ENCODE peak calls at places on chromosomes 3 and 15, in eight cellular contexts. K is A549; F is Peyer's patch; M is mesothelial cell of epicardium; S is iris pigment epithelial cell; A is GM04503; L is stimulated activated CD8-positive, alpha-beta memory T cell treated with anti-CD3 and anti-CD28 coated beads, Interleukin-15, amount 100 ng/mL, for 4 hours; Y is effector memory CD8-positive, alpha-beta T cell. V is an unnamed sample.

GRCh38 chr15:46685681-46686080 is 1031.6 kb upstream of the SEMA6D start:
- DNase-seq in K (no peak), F (no peak), M (no peak), S (no peak), A (no peak), L (no peak), Y (no peak), V (no peak)

GRCh38 chr3:120448707-120449650 is 1.8 kb downstream of the FSTL1 start:
- DNase-seq in K (no peak), F (no peak), M (no peak), S (peak), A (peak), L (no peak), Y (no peak), V (no peak)

GRCh38 chr15:66461917-66462316 is 35.6 kb downstream of the SNAPC5 start:
- DNase-seq in K (no peak), F (no peak), M (no peak), S (no peak), A (no peak), L (no peak), Y (no peak), V (no peak)

GRCh38 chr3:64462203-64463120 is 225.3 kb downstream of the ADAMTS9 start:
- DNase-seq in K (no peak), F (no peak), M (no peak), S (peak), A (peak), L (no peak), Y (no peak), V (no peak)

GRCh38 chr3:72629191-72629611 is 219.0 kb downstream of the SHQ1 start:
- DNase-seq in K (no peak), F (no peak), M (no peak), S (peak), A (no peak), L (no peak), Y (no peak), V (no peak)

GRCh38 chr3:185645596-185646381 is 59.7 kb downstream of the SENP2 start:
- DNase-seq in K (no peak), F (no peak), M (no peak), S (peak), A (no peak), L (no peak), Y (no peak), V (no peak)

GRCh38 chr15:30872341-30872748 is 31.4 kb upstream of the FAN1 start:
- DNase-seq in K (no peak), F (no peak), M (no peak), S (peak), A (no peak), L (no peak), Y (no peak), V (no peak)

GRCh38 chr3:53109822-53110771 is 20.1 kb downstream of the RFT1 start:
- DNase-seq in K (peak), F (peak), M (no peak), S (peak), A (peak), L (no peak), Y (no peak), V (peak)

GRCh38 chr15:29675791-29676301 is 146.4 kb downstream of the TJP1 start:
- DNase-seq in K (no peak), F (no peak), M (peak), S (no peak), A (no peak), L (no peak), Y (no peak), V (no peak)

GRCh38 chr15:101025896-101026631 is 106.9 kb downstream of the LRRK1 start:
- DNase-seq in K (no peak), F (peak), M (peak), S (no peak), A (no peak), L (no peak), Y (no peak), V (no peak)

GRCh38 chr3:120705851-120706582 is 24.0 kb upstream of the HGD start:
- DNase-seq in K (no peak), F (no peak), M (no peak), S (no peak), A (peak), L (no peak), Y (no peak), V (no peak)

GRCh38 chr15:91142097-91142744 is 42.2 kb downstream of the SV2B start:
- DNase-seq in K (peak), F (no peak), M (no peak), S (peak), A (no peak), L (no peak), Y (no peak), V (no peak)

GRCh38 chr15:77373441-77373840 is 46.5 kb downstream of the PEAK1 start:
- DNase-seq in K (no peak), F (no peak), M (no peak), S (no peak), A (no peak), L (no peak), Y (no peak), V (no peak)

GRCh38 chr15:38651328-38652038 is 86.9 kb upstream of the RASGRP1 start:
- DNase-seq in K (no peak), F (peak), M (no peak), S (no peak), A (no peak), L (no peak), Y (peak), V (no peak)

GRCh38 chr3:171784937-171785336 is 25.3 kb downstream of the PLD1 start:
- DNase-seq in K (no peak), F (no peak), M (no peak), S (no peak), A (no peak), L (no peak), Y (no peak), V (no peak)

GRCh38 chr3:61876797-61877196 is 315.4 kb downstream of the PTPRG start:
- DNase-seq in K (no peak), F (no peak), M (no peak), S (peak), A (peak), L (no peak), Y (no peak), V (no peak)

GRCh38 chr15:60392986-60393811 is 4.6 kb downstream of the ANXA2 start:
- DNase-seq in K (peak), F (no peak), M (no peak), S (peak), A (peak), L (no peak), Y (no peak), V (peak)

GRCh38 chr3:52248816-52249547 is 3.4 kb downstream of the PPM1M start:
- DNase-seq in K (no peak), F (no peak), M (no peak), S (no peak), A (no peak), L (no peak), Y (no peak), V (no peak)

GRCh38 chr15:74978503-74978902 is 16.9 kb upstream of the SCAMP5 start:
- DNase-seq in K (no peak), F (no peak), M (no peak), S (peak), A (no peak), L (no peak), Y (no peak), V (no peak)

GRCh38 chr15:74789171-74789627 is 7.3 kb downstream of the CSK start:
- DNase-seq in K (no peak), F (peak), M (no peak), S (no peak), A (no peak), L (no peak), Y (peak), V (no peak)

GRCh38 chr3:159733194-159733860 is 255.3 kb upstream of the IL12A start:
- DNase-seq in K (no peak), F (no peak), M (no peak), S (peak), A (peak), L (no peak), Y (no peak), V (no peak)

GRCh38 chr3:38521391-38521987 is 25.3 kb downstream of the EXOG start:
- DNase-seq in K (peak), F (peak), M (peak), S (peak), A (no peak), L (no peak), Y (peak), V (peak)

GRCh38 chr15:77685082-77685815 is 52.5 kb upstream of the LINGO1 start:
- DNase-seq in K (no peak), F (no peak), M (no peak), S (no peak), A (no peak), L (no peak), Y (no peak), V (no peak)

GRCh38 chr3:9862391-9863235 is 17.4 kb downstream of the CIDEC start:
- DNase-seq in K (peak), F (no peak), M (peak), S (peak), A (no peak), L (no peak), Y (no peak), V (no peak)

GRCh38 chr15:69576035-69576526 is 123.5 kb downstream of the RPLP1 start:
- DNase-seq in K (peak), F (peak), M (no peak), S (no peak), A (no peak), L (peak), Y (peak), V (no peak)

GRCh38 chr15:83287541-83288027 is 3.1 kb upstream of the BNC1 start:
- DNase-seq in K (peak), F (no peak), M (no peak), S (peak), A (peak), L (no peak), Y (no peak), V (no peak)

GRCh38 chr3:124686028-124686670 is 44.1 kb upstream of the UMPS start:
- DNase-seq in K (no peak), F (no peak), M (no peak), S (peak), A (no peak), L (no peak), Y (no peak), V (no peak)

GRCh38 chr15:90497912-90498311 is 31.8 kb upstream of the CRTC3 start:
- DNase-seq in K (no peak), F (no peak), M (no peak), S (no peak), A (no peak), L (no peak), Y (no peak), V (no peak)

GRCh38 chr3:153503873-153504272 is 341.8 kb downstream of the RAP2B start:
- DNase-seq in K (no peak), F (no peak), M (no peak), S (no peak), A (no peak), L (no peak), Y (no peak), V (no peak)

GRCh38 chr3:165805834-165806561 is 31.2 kb downstream of the BCHE start:
- DNase-seq in K (peak), F (no peak), M (no peak), S (no peak), A (no peak), L (no peak), Y (no peak), V (no peak)

GRCh38 chr3:173404156-173404555 is 6.6 kb downstream of the NLGN1 start:
- DNase-seq in K (no peak), F (no peak), M (no peak), S (no peak), A (no peak), L (no peak), Y (no peak), V (no peak)

GRCh38 chr15:27250223-27250622 is 279.2 kb downstream of the GABRG3 start:
- DNase-seq in K (no peak), F (no peak), M (no peak), S (no peak), A (no peak), L (no peak), Y (no peak), V (no peak)

GRCh38 chr3:130834476-130834875 is 59.4 kb upstream of the ATP2C1 start:
- DNase-seq in K (no peak), F (no peak), M (no peak), S (peak), A (no peak), L (no peak), Y (no peak), V (no peak)

GRCh38 chr3:180036678-180037455 is at the start of gene PEX5L:
- DNase-seq in K (no peak), F (no peak), M (peak), S (peak), A (no peak), L (no peak), Y (no peak), V (no peak)

GRCh38 chr15:62782100-62782791 is 260.3 kb upstream of the TPM1 start:
- DNase-seq in K (peak), F (no peak), M (peak), S (peak), A (peak), L (no peak), Y (no peak), V (peak)

GRCh38 chr3:62577153-62577552 is 203.8 kb upstream of the FEZF2 start:
- DNase-seq in K (no peak), F (no peak), M (no peak), S (peak), A (no peak), L (no peak), Y (no peak), V (no peak)

GRCh38 chr3:177772908-177773557 is 575.8 kb upstream of the TBL1XR1 start:
- DNase-seq in K (no peak), F (peak), M (no peak), S (no peak), A (no peak), L (no peak), Y (no peak), V (no peak)

GRCh38 chr3:13483988-13484695 is 4.0 kb downstream of the HDAC11 start:
- DNase-seq in K (no peak), F (no peak), M (no peak), S (no peak), A (no peak), L (no peak), Y (no peak), V (no peak)

GRCh38 chr3:36486009-36486408 is 105.7 kb downstream of the STAC start:
- DNase-seq in K (no peak), F (no peak), M (no peak), S (no peak), A (no peak), L (no peak), Y (no peak), V (no peak)

GRCh38 chr3:40580494-40581091 is 55.8 kb downstream of the ZNF621 start:
- DNase-seq in K (peak), F (peak), M (peak), S (peak), A (peak), L (no peak), Y (peak), V (peak)

V was measured in smooth muscle cell of the brain vasculature.